ENCODE peak calls at places on chromosomes 1 and 21, in ten cellular contexts. One of them, this sample, is unnamed.
A peak's percentile ranks its signal among the peaks of the same experiment; 100 is the strongest.

GRCh38 chr1:218473527-218473926 is 128.4 kb downstream of the TGFB2 start:
- DNase-seq in GM23338: no peak
- DNase-seq in kidney: no peak
- DNase-seq in neural progenitor cell: no peak
- DNase-seq in mammary epithelial cell: peak; percentile 21
- DNase-seq in SJSA1: no peak
- DNase-seq in ascending aorta: no peak
- DNase-seq in H9: no peak
- DNase-seq in BE2C: no peak
- DNase-seq in effector memory CD4-positive, alpha-beta T cell: no peak
- DNase-seq in this sample: peak; percentile 42

GRCh38 chr1:9449106-9449627 is 90.1 kb upstream of the SLC25A33 start:
- DNase-seq in GM23338: no peak
- DNase-seq in kidney: no peak
- DNase-seq in neural progenitor cell: no peak
- DNase-seq in mammary epithelial cell: peak; percentile 17
- DNase-seq in SJSA1: no peak
- DNase-seq in ascending aorta: peak; percentile 92
- DNase-seq in H9: no peak
- DNase-seq in BE2C: no peak
- DNase-seq in effector memory CD4-positive, alpha-beta T cell: no peak
- DNase-seq in this sample: no peak

GRCh38 chr1:16464917-16465625 is 24.5 kb downstream of the NECAP2 start:
- DNase-seq in GM23338: no peak
- DNase-seq in kidney: no peak
- DNase-seq in neural progenitor cell: no peak
- DNase-seq in mammary epithelial cell: no peak
- DNase-seq in SJSA1: no peak
- DNase-seq in ascending aorta: no peak
- DNase-seq in H9: no peak
- DNase-seq in BE2C: no peak
- DNase-seq in effector memory CD4-positive, alpha-beta T cell: no peak
- DNase-seq in this sample: no peak

GRCh38 chr1:203926025-203926540 is 64.7 kb downstream of the SNRPE start:
- DNase-seq in GM23338: no peak
- DNase-seq in kidney: no peak
- DNase-seq in neural progenitor cell: no peak
- DNase-seq in mammary epithelial cell: peak; percentile 45
- DNase-seq in SJSA1: no peak
- DNase-seq in ascending aorta: no peak
- DNase-seq in H9: no peak
- DNase-seq in BE2C: no peak
- DNase-seq in effector memory CD4-positive, alpha-beta T cell: no peak
- DNase-seq in this sample: no peak

GRCh38 chr21:38380391-38381137 is 117.7 kb downstream of the ERG start:
- DNase-seq in GM23338: peak; percentile 12
- DNase-seq in kidney: no peak
- DNase-seq in neural progenitor cell: no peak
- DNase-seq in mammary epithelial cell: no peak
- DNase-seq in SJSA1: no peak
- DNase-seq in ascending aorta: peak; percentile 78
- DNase-seq in H9: no peak
- DNase-seq in BE2C: no peak
- DNase-seq in effector memory CD4-positive, alpha-beta T cell: no peak
- DNase-seq in this sample: no peak

GRCh38 chr21:26011292-26011940 is 159.2 kb downstream of the APP start:
- DNase-seq in GM23338: no peak
- DNase-seq in kidney: no peak
- DNase-seq in neural progenitor cell: no peak
- DNase-seq in mammary epithelial cell: no peak
- DNase-seq in SJSA1: no peak
- DNase-seq in ascending aorta: no peak
- DNase-seq in H9: no peak
- DNase-seq in BE2C: no peak
- DNase-seq in effector memory CD4-positive, alpha-beta T cell: no peak
- DNase-seq in this sample: peak; percentile 26

GRCh38 chr1:184597652-184598357 is 156.9 kb downstream of the EDEM3 start:
- DNase-seq in GM23338: no peak
- DNase-seq in kidney: no peak
- DNase-seq in neural progenitor cell: no peak
- DNase-seq in mammary epithelial cell: no peak
- DNase-seq in SJSA1: no peak
- DNase-seq in ascending aorta: no peak
- DNase-seq in H9: no peak
- DNase-seq in BE2C: no peak
- DNase-seq in effector memory CD4-positive, alpha-beta T cell: no peak
- DNase-seq in this sample: no peak

GRCh38 chr1:20654104-20654690 is 7.0 kb downstream of the DDOST start:
- DNase-seq in GM23338: peak; percentile 70
- DNase-seq in kidney: no peak
- DNase-seq in neural progenitor cell: no peak
- DNase-seq in mammary epithelial cell: no peak
- DNase-seq in SJSA1: no peak
- DNase-seq in ascending aorta: no peak
- DNase-seq in H9: peak; percentile 60
- DNase-seq in BE2C: no peak
- DNase-seq in effector memory CD4-positive, alpha-beta T cell: no peak
- DNase-seq in this sample: no peak

GRCh38 chr1:228727682-228728171 is 7.6 kb upstream of the RHOU start:
- DNase-seq in GM23338: no peak
- DNase-seq in kidney: no peak
- DNase-seq in neural progenitor cell: no peak
- DNase-seq in mammary epithelial cell: no peak
- DNase-seq in SJSA1: no peak
- DNase-seq in ascending aorta: no peak
- DNase-seq in H9: no peak
- DNase-seq in BE2C: no peak
- DNase-seq in effector memory CD4-positive, alpha-beta T cell: no peak
- DNase-seq in this sample: peak; percentile 33

GRCh38 chr1:41716188-41717130 is 202.3 kb downstream of the HIVEP3 start:
- DNase-seq in GM23338: no peak
- DNase-seq in kidney: no peak
- DNase-seq in neural progenitor cell: no peak
- DNase-seq in mammary epithelial cell: no peak
- DNase-seq in SJSA1: no peak
- DNase-seq in ascending aorta: no peak
- DNase-seq in H9: no peak
- DNase-seq in BE2C: no peak
- DNase-seq in effector memory CD4-positive, alpha-beta T cell: no peak
- DNase-seq in this sample: no peak

GRCh38 chr1:35539073-35539823 is 18.0 kb downstream of the KIAA0319L start:
- DNase-seq in GM23338: no peak
- DNase-seq in kidney: no peak
- DNase-seq in neural progenitor cell: no peak
- DNase-seq in mammary epithelial cell: peak; percentile 11
- DNase-seq in SJSA1: no peak
- DNase-seq in ascending aorta: no peak
- DNase-seq in H9: no peak
- DNase-seq in BE2C: no peak
- DNase-seq in effector memory CD4-positive, alpha-beta T cell: no peak
- DNase-seq in this sample: no peak

GRCh38 chr1:221667504-221667903 is 74.4 kb downstream of the DUSP10 start:
- DNase-seq in GM23338: no peak
- DNase-seq in kidney: no peak
- DNase-seq in neural progenitor cell: no peak
- DNase-seq in mammary epithelial cell: peak; percentile 92
- DNase-seq in SJSA1: no peak
- DNase-seq in ascending aorta: no peak
- DNase-seq in H9: no peak
- DNase-seq in BE2C: no peak
- DNase-seq in effector memory CD4-positive, alpha-beta T cell: no peak
- DNase-seq in this sample: no peak

GRCh38 chr1:45892068-45892785 is 88.8 kb downstream of the MAST2 start:
- DNase-seq in GM23338: no peak
- DNase-seq in kidney: no peak
- DNase-seq in neural progenitor cell: no peak
- DNase-seq in mammary epithelial cell: peak; percentile 87
- DNase-seq in SJSA1: peak; percentile 67
- DNase-seq in ascending aorta: no peak
- DNase-seq in H9: no peak
- DNase-seq in BE2C: no peak
- DNase-seq in effector memory CD4-positive, alpha-beta T cell: no peak
- DNase-seq in this sample: peak; percentile 11

GRCh38 chr1:206029484-206029883 is 5.8 kb upstream of the CTSE start:
- DNase-seq in GM23338: no peak
- DNase-seq in kidney: no peak
- DNase-seq in neural progenitor cell: no peak
- DNase-seq in mammary epithelial cell: peak; percentile 92
- DNase-seq in SJSA1: peak; percentile 23
- DNase-seq in ascending aorta: peak; percentile 66
- DNase-seq in H9: no peak
- DNase-seq in BE2C: no peak
- DNase-seq in effector memory CD4-positive, alpha-beta T cell: no peak
- DNase-seq in this sample: no peak

GRCh38 chr1:23747947-23748346 is 4.7 kb downstream of the ELOA start:
- DNase-seq in GM23338: no peak
- DNase-seq in kidney: no peak
- DNase-seq in neural progenitor cell: no peak
- DNase-seq in mammary epithelial cell: no peak
- DNase-seq in SJSA1: no peak
- DNase-seq in ascending aorta: no peak
- DNase-seq in H9: no peak
- DNase-seq in BE2C: no peak
- DNase-seq in effector memory CD4-positive, alpha-beta T cell: no peak
- DNase-seq in this sample: no peak

GRCh38 chr1:26991310-26992116 is 2.0 kb upstream of the TRNP1 start:
- DNase-seq in GM23338: no peak
- DNase-seq in kidney: no peak
- DNase-seq in neural progenitor cell: no peak
- DNase-seq in mammary epithelial cell: no peak
- DNase-seq in SJSA1: peak; percentile 75
- DNase-seq in ascending aorta: no peak
- DNase-seq in H9: peak; percentile 32
- DNase-seq in BE2C: no peak
- DNase-seq in effector memory CD4-positive, alpha-beta T cell: no peak
- DNase-seq in this sample: no peak

GRCh38 chr1:186236921-186237320 is 138.1 kb downstream of the TPR start:
- DNase-seq in GM23338: no peak
- DNase-seq in kidney: no peak
- DNase-seq in neural progenitor cell: no peak
- DNase-seq in mammary epithelial cell: peak; percentile 93
- DNase-seq in SJSA1: peak; percentile 87
- DNase-seq in ascending aorta: no peak
- DNase-seq in H9: no peak
- DNase-seq in BE2C: no peak
- DNase-seq in effector memory CD4-positive, alpha-beta T cell: no peak
- DNase-seq in this sample: no peak

GRCh38 chr1:230643887-230644286 is 1.6 kb downstream of the COG2 start:
- DNase-seq in GM23338: no peak
- DNase-seq in kidney: no peak
- DNase-seq in neural progenitor cell: no peak
- DNase-seq in mammary epithelial cell: no peak
- DNase-seq in SJSA1: no peak
- DNase-seq in ascending aorta: no peak
- DNase-seq in H9: no peak
- DNase-seq in BE2C: no peak
- DNase-seq in effector memory CD4-positive, alpha-beta T cell: no peak
- DNase-seq in this sample: no peak
- H3K4me1 ChIP-seq in GM23338: peaks cover 17% of the 10 kb centered on the region
- H3K4me1 ChIP-seq in kidney: peaks cover 14% of the 10 kb centered on the region
- H3K4me1 ChIP-seq in neural progenitor cell: peaks cover 11% of the 10 kb centered on the region
- H3K4me1 ChIP-seq in mammary epithelial cell: peaks cover 16% of the 10 kb centered on the region
- H3K4me1 ChIP-seq in SJSA1: peaks cover 21% of the 10 kb centered on the region
- H3K4me1 ChIP-seq in ascending aorta: peaks cover 11% of the 10 kb centered on the region
- H3K4me1 ChIP-seq in H9: no peaks in the 10 kb centered on the region
- H3K4me1 ChIP-seq in BE2C: peaks cover 4% of the 10 kb centered on the region
- H3K4me1 ChIP-seq in effector memory CD4-positive, alpha-beta T cell: peaks cover 17% of the 10 kb centered on the region
- H3K4me1 ChIP-seq in this sample: no peaks in the 10 kb centered on the region

DNA sequence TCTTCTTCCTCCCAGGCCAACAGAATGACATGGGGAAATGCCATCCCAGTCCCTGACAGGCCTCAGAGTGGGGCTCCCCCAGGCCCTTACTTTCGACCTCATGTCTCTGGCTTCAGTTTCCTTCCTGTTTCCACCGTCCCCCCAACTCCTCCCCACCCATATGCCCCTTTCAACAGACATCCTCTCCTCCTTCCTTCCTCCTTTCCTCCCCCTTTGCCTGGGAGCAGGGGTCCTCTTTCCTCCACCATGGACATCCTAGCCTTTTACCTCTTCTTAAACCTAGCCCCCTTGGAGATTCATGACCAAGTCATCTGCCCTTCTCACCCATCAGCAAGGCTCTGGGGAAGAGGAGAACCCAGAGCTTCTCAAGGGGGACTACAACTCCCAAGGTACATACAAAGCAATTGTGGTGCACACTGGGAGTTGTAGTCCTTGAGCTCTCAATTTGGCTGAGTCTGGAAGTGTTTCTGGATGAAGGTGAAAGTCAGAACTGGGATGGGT is 4.0 kb downstream of the ZBTB7B start:
- DNase-seq in GM23338: peak; percentile 65
- DNase-seq in kidney: no peak
- DNase-seq in neural progenitor cell: peak; percentile 57
- DNase-seq in mammary epithelial cell: no peak
- DNase-seq in SJSA1: no peak
- DNase-seq in ascending aorta: no peak
- DNase-seq in H9: no peak
- DNase-seq in BE2C: no peak
- DNase-seq in effector memory CD4-positive, alpha-beta T cell: no peak
- DNase-seq in this sample: peak; percentile 24
- H3K4me1 ChIP-seq in GM23338: peaks cover 40% of the 10 kb centered on the region
- H3K4me1 ChIP-seq in kidney: peaks cover 42% of the 10 kb centered on the region
- H3K4me1 ChIP-seq in neural progenitor cell: peaks cover 38% of the 10 kb centered on the region
- H3K4me1 ChIP-seq in mammary epithelial cell: peaks cover 48% of the 10 kb centered on the region
- H3K4me1 ChIP-seq in SJSA1: peaks cover 5% of the 10 kb centered on the region
- H3K4me1 ChIP-seq in ascending aorta: peaks cover 18% of the 10 kb centered on the region
- H3K4me1 ChIP-seq in H9: peaks cover 5% of the 10 kb centered on the region
- H3K4me1 ChIP-seq in BE2C: peaks cover 15% of the 10 kb centered on the region
- H3K4me1 ChIP-seq in effector memory CD4-positive, alpha-beta T cell: peaks cover 75% of the 10 kb centered on the region
- H3K4me1 ChIP-seq in this sample: no peaks in the 10 kb centered on the region

DNA sequence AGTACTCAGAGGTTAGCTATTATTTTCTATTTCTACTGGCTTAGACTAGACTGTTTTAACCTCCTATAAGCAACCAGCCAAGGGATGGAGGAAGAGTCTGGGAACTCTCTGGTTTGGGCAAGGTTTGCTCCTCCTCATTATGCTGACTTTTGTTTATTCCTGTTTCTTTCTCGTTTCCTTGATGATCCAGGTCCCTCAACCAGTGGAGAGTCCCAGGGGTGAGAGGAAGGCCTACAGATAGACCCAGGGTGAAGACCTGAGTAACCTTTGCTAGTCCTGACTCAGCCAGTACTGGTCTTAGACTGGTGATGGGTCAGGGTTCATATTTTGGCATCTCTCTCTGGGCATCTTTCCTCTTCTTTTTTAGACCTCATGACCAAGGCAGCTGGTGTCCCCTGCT is 5.4 kb downstream of the TUFT1 start:
- DNase-seq in GM23338: no peak
- DNase-seq in kidney: no peak
- DNase-seq in neural progenitor cell: no peak
- DNase-seq in mammary epithelial cell: no peak
- DNase-seq in SJSA1: no peak
- DNase-seq in ascending aorta: no peak
- DNase-seq in H9: no peak
- DNase-seq in BE2C: no peak
- DNase-seq in effector memory CD4-positive, alpha-beta T cell: no peak
- DNase-seq in this sample: no peak
- H3K4me1 ChIP-seq in GM23338: peaks cover 17% of the 10 kb centered on the region
- H3K4me1 ChIP-seq in kidney: peaks cover 7% of the 10 kb centered on the region
- H3K4me1 ChIP-seq in neural progenitor cell: peaks cover 18% of the 10 kb centered on the region
- H3K4me1 ChIP-seq in mammary epithelial cell: peaks cover 55% of the 10 kb centered on the region
- H3K4me1 ChIP-seq in SJSA1: peaks cover 74% of the 10 kb centered on the region
- H3K4me1 ChIP-seq in ascending aorta: peaks cover 3% of the 10 kb centered on the region
- H3K4me1 ChIP-seq in H9: peaks cover 8% of the 10 kb centered on the region
- H3K4me1 ChIP-seq in BE2C: no peaks in the 10 kb centered on the region
- H3K4me1 ChIP-seq in effector memory CD4-positive, alpha-beta T cell: peaks cover 6% of the 10 kb centered on the region
- H3K4me1 ChIP-seq in this sample: peaks cover 25% of the 10 kb centered on the region

GRCh38 chr1:43559714-43560113 is 29.0 kb downstream of the PTPRF start:
- DNase-seq in GM23338: no peak
- DNase-seq in kidney: no peak
- DNase-seq in neural progenitor cell: no peak
- DNase-seq in mammary epithelial cell: no peak
- DNase-seq in SJSA1: no peak
- DNase-seq in ascending aorta: no peak
- DNase-seq in H9: no peak
- DNase-seq in BE2C: no peak
- DNase-seq in effector memory CD4-positive, alpha-beta T cell: no peak
- DNase-seq in this sample: no peak
- H3K4me1 ChIP-seq in GM23338: peaks cover 32% of the 10 kb centered on the region
- H3K4me1 ChIP-seq in kidney: peaks cover 18% of the 10 kb centered on the region
- H3K4me1 ChIP-seq in neural progenitor cell: peaks cover 32% of the 10 kb centered on the region
- H3K4me1 ChIP-seq in mammary epithelial cell: peaks cover 8% of the 10 kb centered on the region
- H3K4me1 ChIP-seq in SJSA1: no peaks in the 10 kb centered on the region
- H3K4me1 ChIP-seq in ascending aorta: no peaks in the 10 kb centered on the region
- H3K4me1 ChIP-seq in H9: peaks cover 7% of the 10 kb centered on the region
- H3K4me1 ChIP-seq in BE2C: peaks cover 13% of the 10 kb centered on the region
- H3K4me1 ChIP-seq in effector memory CD4-positive, alpha-beta T cell: no peaks in the 10 kb centered on the region
- H3K4me1 ChIP-seq in this sample: no peaks in the 10 kb centered on the region

This sample was measured in SJCRH30.